ENCODE peak calls at places on chromosomes 12 and 14, in nine cellular contexts. One of them, this sample, is unnamed.

GRCh38 chr12:65300679-65301349 is 22.3 kb downstream of the MSRB3 start:
- DNase-seq in DMS79 treated with DMSO at 0.1 percent for 48 hours: no peak
- DNase-seq in stimulated activated CD4-positive, alpha-beta T cell treated with anti-CD3 and anti-CD28 coated beads, Interleukin-15, amount 100 ng/mL, for 1 hour: no peak
- DNase-seq in activated CD4-positive, alpha-beta T cell treated with anti-CD3 and anti-CD28 coated beads, Interleukin-2, amount 50 U/mL, for 1 hour: no peak
- DNase-seq in stimulated activated CD8-positive, alpha-beta memory T cell treated with anti-CD3 and anti-CD28 coated beads, Interleukin-4, amount 100 ng/mL, for 1 hour: no peak
- DNase-seq in CD8-positive, alpha-beta memory T cell: no peak
- DNase-seq in G401: no peak
- DNase-seq in germinal center: no peak
- DNase-seq in NCI-H748 treated with DMSO at 0.1 percent for 48 hours: no peak
- DNase-seq in this sample: no peak

GRCh38 chr14:58571256-58571655 is 66.5 kb upstream of the DACT1 start:
- DNase-seq in DMS79 treated with DMSO at 0.1 percent for 48 hours: no peak
- DNase-seq in stimulated activated CD4-positive, alpha-beta T cell treated with anti-CD3 and anti-CD28 coated beads, Interleukin-15, amount 100 ng/mL, for 1 hour: no peak
- DNase-seq in activated CD4-positive, alpha-beta T cell treated with anti-CD3 and anti-CD28 coated beads, Interleukin-2, amount 50 U/mL, for 1 hour: no peak
- DNase-seq in stimulated activated CD8-positive, alpha-beta memory T cell treated with anti-CD3 and anti-CD28 coated beads, Interleukin-4, amount 100 ng/mL, for 1 hour: no peak
- DNase-seq in CD8-positive, alpha-beta memory T cell: no peak
- DNase-seq in G401: no peak
- DNase-seq in germinal center: no peak
- DNase-seq in NCI-H748 treated with DMSO at 0.1 percent for 48 hours: no peak
- DNase-seq in this sample: no peak

GRCh38 chr14:73255005-73255400 is 17.7 kb downstream of the PAPLN start:
- DNase-seq in DMS79 treated with DMSO at 0.1 percent for 48 hours: no peak
- DNase-seq in stimulated activated CD4-positive, alpha-beta T cell treated with anti-CD3 and anti-CD28 coated beads, Interleukin-15, amount 100 ng/mL, for 1 hour: no peak
- DNase-seq in activated CD4-positive, alpha-beta T cell treated with anti-CD3 and anti-CD28 coated beads, Interleukin-2, amount 50 U/mL, for 1 hour: no peak
- DNase-seq in stimulated activated CD8-positive, alpha-beta memory T cell treated with anti-CD3 and anti-CD28 coated beads, Interleukin-4, amount 100 ng/mL, for 1 hour: no peak
- DNase-seq in CD8-positive, alpha-beta memory T cell: no peak
- DNase-seq in G401: no peak
- DNase-seq in germinal center: no peak
- DNase-seq in NCI-H748 treated with DMSO at 0.1 percent for 48 hours: no peak
- DNase-seq in this sample: no peak

GRCh38 chr12:62715086-62715786 is 219.7 kb downstream of the PPM1H start:
- DNase-seq in DMS79 treated with DMSO at 0.1 percent for 48 hours: no peak
- DNase-seq in stimulated activated CD4-positive, alpha-beta T cell treated with anti-CD3 and anti-CD28 coated beads, Interleukin-15, amount 100 ng/mL, for 1 hour: no peak
- DNase-seq in activated CD4-positive, alpha-beta T cell treated with anti-CD3 and anti-CD28 coated beads, Interleukin-2, amount 50 U/mL, for 1 hour: no peak
- DNase-seq in stimulated activated CD8-positive, alpha-beta memory T cell treated with anti-CD3 and anti-CD28 coated beads, Interleukin-4, amount 100 ng/mL, for 1 hour: no peak
- DNase-seq in CD8-positive, alpha-beta memory T cell: no peak
- DNase-seq in G401: peak
- DNase-seq in germinal center: no peak
- DNase-seq in NCI-H748 treated with DMSO at 0.1 percent for 48 hours: no peak
- DNase-seq in this sample: no peak

GRCh38 chr12:31023271-31023724 is 50.4 kb upstream of the DDX11 start:
- DNase-seq in DMS79 treated with DMSO at 0.1 percent for 48 hours: no peak
- DNase-seq in stimulated activated CD4-positive, alpha-beta T cell treated with anti-CD3 and anti-CD28 coated beads, Interleukin-15, amount 100 ng/mL, for 1 hour: no peak
- DNase-seq in activated CD4-positive, alpha-beta T cell treated with anti-CD3 and anti-CD28 coated beads, Interleukin-2, amount 50 U/mL, for 1 hour: no peak
- DNase-seq in stimulated activated CD8-positive, alpha-beta memory T cell treated with anti-CD3 and anti-CD28 coated beads, Interleukin-4, amount 100 ng/mL, for 1 hour: no peak
- DNase-seq in CD8-positive, alpha-beta memory T cell: no peak
- DNase-seq in G401: no peak
- DNase-seq in germinal center: no peak
- DNase-seq in NCI-H748 treated with DMSO at 0.1 percent for 48 hours: no peak
- DNase-seq in this sample: no peak

GRCh38 chr14:75295061-75295461 is 16.4 kb downstream of the FOS start:
- DNase-seq in DMS79 treated with DMSO at 0.1 percent for 48 hours: no peak
- DNase-seq in stimulated activated CD4-positive, alpha-beta T cell treated with anti-CD3 and anti-CD28 coated beads, Interleukin-15, amount 100 ng/mL, for 1 hour: no peak
- DNase-seq in activated CD4-positive, alpha-beta T cell treated with anti-CD3 and anti-CD28 coated beads, Interleukin-2, amount 50 U/mL, for 1 hour: no peak
- DNase-seq in stimulated activated CD8-positive, alpha-beta memory T cell treated with anti-CD3 and anti-CD28 coated beads, Interleukin-4, amount 100 ng/mL, for 1 hour: no peak
- DNase-seq in CD8-positive, alpha-beta memory T cell: peak
- DNase-seq in G401: peak
- DNase-seq in germinal center: no peak
- DNase-seq in NCI-H748 treated with DMSO at 0.1 percent for 48 hours: no peak
- DNase-seq in this sample: no peak

GRCh38 chr12:67940780-67941243 is 48.4 kb upstream of the IFNG-AS1 start:
- DNase-seq in DMS79 treated with DMSO at 0.1 percent for 48 hours: no peak
- DNase-seq in stimulated activated CD4-positive, alpha-beta T cell treated with anti-CD3 and anti-CD28 coated beads, Interleukin-15, amount 100 ng/mL, for 1 hour: no peak
- DNase-seq in activated CD4-positive, alpha-beta T cell treated with anti-CD3 and anti-CD28 coated beads, Interleukin-2, amount 50 U/mL, for 1 hour: no peak
- DNase-seq in stimulated activated CD8-positive, alpha-beta memory T cell treated with anti-CD3 and anti-CD28 coated beads, Interleukin-4, amount 100 ng/mL, for 1 hour: no peak
- DNase-seq in CD8-positive, alpha-beta memory T cell: no peak
- DNase-seq in G401: no peak
- DNase-seq in germinal center: no peak
- DNase-seq in NCI-H748 treated with DMSO at 0.1 percent for 48 hours: no peak
- DNase-seq in this sample: no peak

GRCh38 chr14:88838015-88838414 is 13.6 kb downstream of the TTC8 start:
- DNase-seq in DMS79 treated with DMSO at 0.1 percent for 48 hours: peak
- DNase-seq in stimulated activated CD4-positive, alpha-beta T cell treated with anti-CD3 and anti-CD28 coated beads, Interleukin-15, amount 100 ng/mL, for 1 hour: no peak
- DNase-seq in activated CD4-positive, alpha-beta T cell treated with anti-CD3 and anti-CD28 coated beads, Interleukin-2, amount 50 U/mL, for 1 hour: no peak
- DNase-seq in stimulated activated CD8-positive, alpha-beta memory T cell treated with anti-CD3 and anti-CD28 coated beads, Interleukin-4, amount 100 ng/mL, for 1 hour: no peak
- DNase-seq in CD8-positive, alpha-beta memory T cell: no peak
- DNase-seq in G401: no peak
- DNase-seq in germinal center: no peak
- DNase-seq in NCI-H748 treated with DMSO at 0.1 percent for 48 hours: no peak
- DNase-seq in this sample: no peak

GRCh38 chr12:26471560-26471959 is 276.2 kb downstream of the SSPN start:
- DNase-seq in DMS79 treated with DMSO at 0.1 percent for 48 hours: no peak
- DNase-seq in stimulated activated CD4-positive, alpha-beta T cell treated with anti-CD3 and anti-CD28 coated beads, Interleukin-15, amount 100 ng/mL, for 1 hour: no peak
- DNase-seq in activated CD4-positive, alpha-beta T cell treated with anti-CD3 and anti-CD28 coated beads, Interleukin-2, amount 50 U/mL, for 1 hour: no peak
- DNase-seq in stimulated activated CD8-positive, alpha-beta memory T cell treated with anti-CD3 and anti-CD28 coated beads, Interleukin-4, amount 100 ng/mL, for 1 hour: no peak
- DNase-seq in CD8-positive, alpha-beta memory T cell: no peak
- DNase-seq in G401: peak
- DNase-seq in germinal center: peak
- DNase-seq in NCI-H748 treated with DMSO at 0.1 percent for 48 hours: no peak
- DNase-seq in this sample: no peak

GRCh38 chr12:109065154-109065852 is 12.9 kb downstream of the USP30 start:
- DNase-seq in DMS79 treated with DMSO at 0.1 percent for 48 hours: no peak
- DNase-seq in stimulated activated CD4-positive, alpha-beta T cell treated with anti-CD3 and anti-CD28 coated beads, Interleukin-15, amount 100 ng/mL, for 1 hour: no peak
- DNase-seq in activated CD4-positive, alpha-beta T cell treated with anti-CD3 and anti-CD28 coated beads, Interleukin-2, amount 50 U/mL, for 1 hour: no peak
- DNase-seq in stimulated activated CD8-positive, alpha-beta memory T cell treated with anti-CD3 and anti-CD28 coated beads, Interleukin-4, amount 100 ng/mL, for 1 hour: no peak
- DNase-seq in CD8-positive, alpha-beta memory T cell: no peak
- DNase-seq in G401: no peak
- DNase-seq in germinal center: no peak
- DNase-seq in NCI-H748 treated with DMSO at 0.1 percent for 48 hours: no peak
- DNase-seq in this sample: no peak

GRCh38 chr12:124828264-124829007 is 35.2 kb downstream of the SCARB1 start:
- DNase-seq in DMS79 treated with DMSO at 0.1 percent for 48 hours: peak
- DNase-seq in stimulated activated CD4-positive, alpha-beta T cell treated with anti-CD3 and anti-CD28 coated beads, Interleukin-15, amount 100 ng/mL, for 1 hour: no peak
- DNase-seq in activated CD4-positive, alpha-beta T cell treated with anti-CD3 and anti-CD28 coated beads, Interleukin-2, amount 50 U/mL, for 1 hour: no peak
- DNase-seq in stimulated activated CD8-positive, alpha-beta memory T cell treated with anti-CD3 and anti-CD28 coated beads, Interleukin-4, amount 100 ng/mL, for 1 hour: no peak
- DNase-seq in CD8-positive, alpha-beta memory T cell: no peak
- DNase-seq in G401: peak
- DNase-seq in germinal center: no peak
- DNase-seq in NCI-H748 treated with DMSO at 0.1 percent for 48 hours: no peak
- DNase-seq in this sample: no peak

GRCh38 chr14:99143126-99143525 is 128.9 kb downstream of the BCL11B start:
- DNase-seq in DMS79 treated with DMSO at 0.1 percent for 48 hours: no peak
- DNase-seq in stimulated activated CD4-positive, alpha-beta T cell treated with anti-CD3 and anti-CD28 coated beads, Interleukin-15, amount 100 ng/mL, for 1 hour: no peak
- DNase-seq in activated CD4-positive, alpha-beta T cell treated with anti-CD3 and anti-CD28 coated beads, Interleukin-2, amount 50 U/mL, for 1 hour: no peak
- DNase-seq in stimulated activated CD8-positive, alpha-beta memory T cell treated with anti-CD3 and anti-CD28 coated beads, Interleukin-4, amount 100 ng/mL, for 1 hour: no peak
- DNase-seq in CD8-positive, alpha-beta memory T cell: no peak
- DNase-seq in G401: no peak
- DNase-seq in germinal center: no peak
- DNase-seq in NCI-H748 treated with DMSO at 0.1 percent for 48 hours: no peak
- DNase-seq in this sample: no peak

GRCh38 chr12:106193404-106194215 is 54.2 kb downstream of the CKAP4 start:
- DNase-seq in DMS79 treated with DMSO at 0.1 percent for 48 hours: peak
- DNase-seq in stimulated activated CD4-positive, alpha-beta T cell treated with anti-CD3 and anti-CD28 coated beads, Interleukin-15, amount 100 ng/mL, for 1 hour: no peak
- DNase-seq in activated CD4-positive, alpha-beta T cell treated with anti-CD3 and anti-CD28 coated beads, Interleukin-2, amount 50 U/mL, for 1 hour: no peak
- DNase-seq in stimulated activated CD8-positive, alpha-beta memory T cell treated with anti-CD3 and anti-CD28 coated beads, Interleukin-4, amount 100 ng/mL, for 1 hour: no peak
- DNase-seq in CD8-positive, alpha-beta memory T cell: no peak
- DNase-seq in G401: no peak
- DNase-seq in germinal center: no peak
- DNase-seq in NCI-H748 treated with DMSO at 0.1 percent for 48 hours: no peak
- DNase-seq in this sample: no peak

GRCh38 chr12:124191024-124191359 is 103.9 kb upstream of the RFLNA start:
- DNase-seq in DMS79 treated with DMSO at 0.1 percent for 48 hours: no peak
- DNase-seq in stimulated activated CD4-positive, alpha-beta T cell treated with anti-CD3 and anti-CD28 coated beads, Interleukin-15, amount 100 ng/mL, for 1 hour: no peak
- DNase-seq in activated CD4-positive, alpha-beta T cell treated with anti-CD3 and anti-CD28 coated beads, Interleukin-2, amount 50 U/mL, for 1 hour: no peak
- DNase-seq in stimulated activated CD8-positive, alpha-beta memory T cell treated with anti-CD3 and anti-CD28 coated beads, Interleukin-4, amount 100 ng/mL, for 1 hour: no peak
- DNase-seq in CD8-positive, alpha-beta memory T cell: no peak
- DNase-seq in G401: no peak
- DNase-seq in germinal center: no peak
- DNase-seq in NCI-H748 treated with DMSO at 0.1 percent for 48 hours: no peak
- DNase-seq in this sample: no peak

GRCh38 chr14:40354754-40355153 is 922.5 kb upstream of the FBXO33 start:
- DNase-seq in DMS79 treated with DMSO at 0.1 percent for 48 hours: no peak
- DNase-seq in stimulated activated CD4-positive, alpha-beta T cell treated with anti-CD3 and anti-CD28 coated beads, Interleukin-15, amount 100 ng/mL, for 1 hour: no peak
- DNase-seq in activated CD4-positive, alpha-beta T cell treated with anti-CD3 and anti-CD28 coated beads, Interleukin-2, amount 50 U/mL, for 1 hour: no peak
- DNase-seq in stimulated activated CD8-positive, alpha-beta memory T cell treated with anti-CD3 and anti-CD28 coated beads, Interleukin-4, amount 100 ng/mL, for 1 hour: no peak
- DNase-seq in CD8-positive, alpha-beta memory T cell: no peak
- DNase-seq in G401: no peak
- DNase-seq in germinal center: no peak
- DNase-seq in NCI-H748 treated with DMSO at 0.1 percent for 48 hours: no peak
- DNase-seq in this sample: no peak

GRCh38 chr14:90248594-90248993 is 7.8 kb upstream of the PSMC1 start:
- DNase-seq in DMS79 treated with DMSO at 0.1 percent for 48 hours: no peak
- DNase-seq in stimulated activated CD4-positive, alpha-beta T cell treated with anti-CD3 and anti-CD28 coated beads, Interleukin-15, amount 100 ng/mL, for 1 hour: no peak
- DNase-seq in activated CD4-positive, alpha-beta T cell treated with anti-CD3 and anti-CD28 coated beads, Interleukin-2, amount 50 U/mL, for 1 hour: no peak
- DNase-seq in stimulated activated CD8-positive, alpha-beta memory T cell treated with anti-CD3 and anti-CD28 coated beads, Interleukin-4, amount 100 ng/mL, for 1 hour: no peak
- DNase-seq in CD8-positive, alpha-beta memory T cell: no peak
- DNase-seq in G401: no peak
- DNase-seq in germinal center: no peak
- DNase-seq in NCI-H748 treated with DMSO at 0.1 percent for 48 hours: no peak
- DNase-seq in this sample: no peak

GRCh38 chr14:60863251-60863650 is 117.6 kb downstream of the TRMT5 start:
- DNase-seq in DMS79 treated with DMSO at 0.1 percent for 48 hours: no peak
- DNase-seq in stimulated activated CD4-positive, alpha-beta T cell treated with anti-CD3 and anti-CD28 coated beads, Interleukin-15, amount 100 ng/mL, for 1 hour: no peak
- DNase-seq in activated CD4-positive, alpha-beta T cell treated with anti-CD3 and anti-CD28 coated beads, Interleukin-2, amount 50 U/mL, for 1 hour: no peak
- DNase-seq in stimulated activated CD8-positive, alpha-beta memory T cell treated with anti-CD3 and anti-CD28 coated beads, Interleukin-4, amount 100 ng/mL, for 1 hour: no peak
- DNase-seq in CD8-positive, alpha-beta memory T cell: no peak
- DNase-seq in G401: no peak
- DNase-seq in germinal center: no peak
- DNase-seq in NCI-H748 treated with DMSO at 0.1 percent for 48 hours: no peak
- DNase-seq in this sample: no peak

GRCh38 chr12:69000540-69001243 is 67.7 kb upstream of the CPM start:
- DNase-seq in DMS79 treated with DMSO at 0.1 percent for 48 hours: no peak
- DNase-seq in stimulated activated CD4-positive, alpha-beta T cell treated with anti-CD3 and anti-CD28 coated beads, Interleukin-15, amount 100 ng/mL, for 1 hour: no peak
- DNase-seq in activated CD4-positive, alpha-beta T cell treated with anti-CD3 and anti-CD28 coated beads, Interleukin-2, amount 50 U/mL, for 1 hour: no peak
- DNase-seq in stimulated activated CD8-positive, alpha-beta memory T cell treated with anti-CD3 and anti-CD28 coated beads, Interleukin-4, amount 100 ng/mL, for 1 hour: no peak
- DNase-seq in CD8-positive, alpha-beta memory T cell: no peak
- DNase-seq in G401: no peak
- DNase-seq in germinal center: no peak
- DNase-seq in NCI-H748 treated with DMSO at 0.1 percent for 48 hours: no peak
- DNase-seq in this sample: no peak

GRCh38 chr12:99767809-99768208 is 120.3 kb downstream of the GARIN6 start:
- DNase-seq in DMS79 treated with DMSO at 0.1 percent for 48 hours: peak
- DNase-seq in stimulated activated CD4-positive, alpha-beta T cell treated with anti-CD3 and anti-CD28 coated beads, Interleukin-15, amount 100 ng/mL, for 1 hour: no peak
- DNase-seq in activated CD4-positive, alpha-beta T cell treated with anti-CD3 and anti-CD28 coated beads, Interleukin-2, amount 50 U/mL, for 1 hour: no peak
- DNase-seq in stimulated activated CD8-positive, alpha-beta memory T cell treated with anti-CD3 and anti-CD28 coated beads, Interleukin-4, amount 100 ng/mL, for 1 hour: no peak
- DNase-seq in CD8-positive, alpha-beta memory T cell: no peak
- DNase-seq in G401: peak
- DNase-seq in germinal center: peak
- DNase-seq in NCI-H748 treated with DMSO at 0.1 percent for 48 hours: peak
- DNase-seq in this sample: peak